ENCODE peak calls at places on chromosomes 5 and 9, in six cellular contexts. One of them, this sample, is unnamed.

GRCh38 chr5:147963436-147963835 is 57.1 kb upstream of the C5orf46 start:
- DNase-seq in EL: no peak
- DNase-seq in activated naive CD4-positive, alpha-beta T cell treated with Interleukin-2 at 50 U/mL for 16 hours: no peak
- DNase-seq in AG04449: no peak
- DNase-seq in T-helper 22 cell: no peak
- DNase-seq in activated CD4-positive, alpha-beta T cell treated with anti-CD3 and anti-CD28 coated beads, Interleukin-2, amount 50 U/mL, for 1 hour: no peak
- DNase-seq in this sample: no peak

GRCh38 chr5:153998010-153998409 is 40.7 kb downstream of the FAM114A2 start:
- DNase-seq in AG04449: no peak
- DNase-seq in EL: peak; percentile 8
- DNase-seq in T-helper 22 cell: no peak
- DNase-seq in activated CD4-positive, alpha-beta T cell treated with anti-CD3 and anti-CD28 coated beads, Interleukin-2, amount 50 U/mL, for 1 hour: no peak
- DNase-seq in activated naive CD4-positive, alpha-beta T cell treated with Interleukin-2 at 50 U/mL for 16 hours: no peak
- DNase-seq in this sample: no peak

GRCh38 chr5:99438619-99439018 is 509.8 kb upstream of the CHD1 start:
- DNase-seq in T-helper 22 cell: no peak
- DNase-seq in activated naive CD4-positive, alpha-beta T cell treated with Interleukin-2 at 50 U/mL for 16 hours: no peak
- DNase-seq in EL: no peak
- DNase-seq in activated CD4-positive, alpha-beta T cell treated with anti-CD3 and anti-CD28 coated beads, Interleukin-2, amount 50 U/mL, for 1 hour: no peak
- DNase-seq in AG04449: no peak
- DNase-seq in this sample: no peak

GRCh38 chr5:77224672-77225355 is 14.3 kb downstream of the PDE8B start:
- DNase-seq in T-helper 22 cell: no peak
- DNase-seq in activated naive CD4-positive, alpha-beta T cell treated with Interleukin-2 at 50 U/mL for 16 hours: no peak
- DNase-seq in AG04449: peak; percentile 7
- DNase-seq in EL: peak; percentile 61
- DNase-seq in activated CD4-positive, alpha-beta T cell treated with anti-CD3 and anti-CD28 coated beads, Interleukin-2, amount 50 U/mL, for 1 hour: no peak
- DNase-seq in this sample: no peak

GRCh38 chr5:76960004-76960625 is 7.3 kb downstream of the CRHBP start:
- DNase-seq in AG04449: no peak
- DNase-seq in T-helper 22 cell: no peak
- DNase-seq in activated CD4-positive, alpha-beta T cell treated with anti-CD3 and anti-CD28 coated beads, Interleukin-2, amount 50 U/mL, for 1 hour: no peak
- DNase-seq in activated naive CD4-positive, alpha-beta T cell treated with Interleukin-2 at 50 U/mL for 16 hours: no peak
- DNase-seq in EL: peak; percentile 51
- DNase-seq in this sample: no peak

GRCh38 chr9:112049834-112050516 is 125.1 kb downstream of the SUSD1 start:
- DNase-seq in T-helper 22 cell: no peak
- DNase-seq in EL: peak; percentile 46
- DNase-seq in activated naive CD4-positive, alpha-beta T cell treated with Interleukin-2 at 50 U/mL for 16 hours: no peak
- DNase-seq in AG04449: no peak
- DNase-seq in activated CD4-positive, alpha-beta T cell treated with anti-CD3 and anti-CD28 coated beads, Interleukin-2, amount 50 U/mL, for 1 hour: no peak
- DNase-seq in this sample: peak; percentile 19

GRCh38 chr5:57770029-57770428 is 287.4 kb upstream of the ACTBL2 start:
- DNase-seq in activated CD4-positive, alpha-beta T cell treated with anti-CD3 and anti-CD28 coated beads, Interleukin-2, amount 50 U/mL, for 1 hour: no peak
- DNase-seq in T-helper 22 cell: no peak
- DNase-seq in EL: no peak
- DNase-seq in activated naive CD4-positive, alpha-beta T cell treated with Interleukin-2 at 50 U/mL for 16 hours: no peak
- DNase-seq in AG04449: no peak
- DNase-seq in this sample: no peak

GRCh38 chr5:176810687-176811501 is 535 bp downstream of the UNC5A start:
- DNase-seq in activated naive CD4-positive, alpha-beta T cell treated with Interleukin-2 at 50 U/mL for 16 hours: no peak
- DNase-seq in activated CD4-positive, alpha-beta T cell treated with anti-CD3 and anti-CD28 coated beads, Interleukin-2, amount 50 U/mL, for 1 hour: no peak
- DNase-seq in EL: peak; percentile 26
- DNase-seq in T-helper 22 cell: no peak
- DNase-seq in AG04449: no peak
- DNase-seq in this sample: peak; percentile 63

GRCh38 chr5:72041643-72042042 is 65.6 kb upstream of the MAP1B start:
- DNase-seq in T-helper 22 cell: no peak
- DNase-seq in EL: peak; percentile 27
- DNase-seq in activated CD4-positive, alpha-beta T cell treated with anti-CD3 and anti-CD28 coated beads, Interleukin-2, amount 50 U/mL, for 1 hour: no peak
- DNase-seq in AG04449: no peak
- DNase-seq in activated naive CD4-positive, alpha-beta T cell treated with Interleukin-2 at 50 U/mL for 16 hours: no peak
- DNase-seq in this sample: no peak

GRCh38 chr9:72365525-72366256 is 683 bp upstream of the ZFAND5 start:
- DNase-seq in EL: peak; percentile 82
- DNase-seq in T-helper 22 cell: peak; percentile 38
- DNase-seq in activated CD4-positive, alpha-beta T cell treated with anti-CD3 and anti-CD28 coated beads, Interleukin-2, amount 50 U/mL, for 1 hour: peak; percentile 47
- DNase-seq in AG04449: no peak
- DNase-seq in activated naive CD4-positive, alpha-beta T cell treated with Interleukin-2 at 50 U/mL for 16 hours: peak; percentile 60
- DNase-seq in this sample: peak; percentile 83

GRCh38 chr5:112154940-112155686 is 264.0 kb downstream of the EPB41L4A start:
- DNase-seq in AG04449: no peak
- DNase-seq in T-helper 22 cell: no peak
- DNase-seq in activated naive CD4-positive, alpha-beta T cell treated with Interleukin-2 at 50 U/mL for 16 hours: no peak
- DNase-seq in activated CD4-positive, alpha-beta T cell treated with anti-CD3 and anti-CD28 coated beads, Interleukin-2, amount 50 U/mL, for 1 hour: no peak
- DNase-seq in EL: peak; percentile 51
- DNase-seq in this sample: no peak

GRCh38 chr9:36999728-37000333 is 34.2 kb downstream of the PAX5 start:
- DNase-seq in activated naive CD4-positive, alpha-beta T cell treated with Interleukin-2 at 50 U/mL for 16 hours: no peak
- DNase-seq in T-helper 22 cell: no peak
- DNase-seq in EL: no peak
- DNase-seq in activated CD4-positive, alpha-beta T cell treated with anti-CD3 and anti-CD28 coated beads, Interleukin-2, amount 50 U/mL, for 1 hour: no peak
- DNase-seq in AG04449: no peak
- DNase-seq in this sample: no peak

GRCh38 chr5:5320062-5320805 is 102.2 kb upstream of the ICE1 start:
- DNase-seq in EL: no peak
- DNase-seq in AG04449: no peak
- DNase-seq in activated CD4-positive, alpha-beta T cell treated with anti-CD3 and anti-CD28 coated beads, Interleukin-2, amount 50 U/mL, for 1 hour: no peak
- DNase-seq in T-helper 22 cell: no peak
- DNase-seq in activated naive CD4-positive, alpha-beta T cell treated with Interleukin-2 at 50 U/mL for 16 hours: no peak
- DNase-seq in this sample: no peak

GRCh38 chr5:107558951-107559350 is 111.8 kb downstream of the EFNA5 start:
- DNase-seq in activated CD4-positive, alpha-beta T cell treated with anti-CD3 and anti-CD28 coated beads, Interleukin-2, amount 50 U/mL, for 1 hour: no peak
- DNase-seq in activated naive CD4-positive, alpha-beta T cell treated with Interleukin-2 at 50 U/mL for 16 hours: no peak
- DNase-seq in EL: no peak
- DNase-seq in T-helper 22 cell: no peak
- DNase-seq in AG04449: no peak
- DNase-seq in this sample: no peak

GRCh38 chr5:128084228-128085167 is 932 bp downstream of the SLC12A2 start:
- DNase-seq in T-helper 22 cell: peak; percentile 4
- DNase-seq in activated naive CD4-positive, alpha-beta T cell treated with Interleukin-2 at 50 U/mL for 16 hours: peak; percentile 52
- DNase-seq in AG04449: no peak
- DNase-seq in EL: peak; percentile 42
- DNase-seq in activated CD4-positive, alpha-beta T cell treated with anti-CD3 and anti-CD28 coated beads, Interleukin-2, amount 50 U/mL, for 1 hour: peak; percentile 44
- DNase-seq in this sample: peak; percentile 32

GRCh38 chr9:91429501-91429900 is 5.9 kb upstream of the NFIL3 start:
- DNase-seq in activated CD4-positive, alpha-beta T cell treated with anti-CD3 and anti-CD28 coated beads, Interleukin-2, amount 50 U/mL, for 1 hour: no peak
- DNase-seq in T-helper 22 cell: no peak
- DNase-seq in activated naive CD4-positive, alpha-beta T cell treated with Interleukin-2 at 50 U/mL for 16 hours: no peak
- DNase-seq in AG04449: no peak
- DNase-seq in EL: no peak
- DNase-seq in this sample: no peak

GRCh38 chr9:81118416-81118815 is 570.9 kb downstream of the TLE1 start:
- DNase-seq in activated CD4-positive, alpha-beta T cell treated with anti-CD3 and anti-CD28 coated beads, Interleukin-2, amount 50 U/mL, for 1 hour: no peak
- DNase-seq in T-helper 22 cell: no peak
- DNase-seq in activated naive CD4-positive, alpha-beta T cell treated with Interleukin-2 at 50 U/mL for 16 hours: no peak
- DNase-seq in EL: no peak
- DNase-seq in AG04449: no peak
- DNase-seq in this sample: no peak

GRCh38 chr9:89410709-89411111 is 87.2 kb downstream of the SEMA4D start:
- DNase-seq in activated naive CD4-positive, alpha-beta T cell treated with Interleukin-2 at 50 U/mL for 16 hours: peak; percentile 76
- DNase-seq in AG04449: no peak
- DNase-seq in T-helper 22 cell: peak; percentile 35
- DNase-seq in EL: peak; percentile 25
- DNase-seq in activated CD4-positive, alpha-beta T cell treated with anti-CD3 and anti-CD28 coated beads, Interleukin-2, amount 50 U/mL, for 1 hour: no peak
- DNase-seq in this sample: no peak

GRCh38 chr9:85258823-85259370 is 482.9 kb downstream of the AGTPBP1 start:
- DNase-seq in EL: peak; percentile 73
- DNase-seq in AG04449: peak; percentile 19
- DNase-seq in T-helper 22 cell: no peak
- DNase-seq in activated naive CD4-positive, alpha-beta T cell treated with Interleukin-2 at 50 U/mL for 16 hours: no peak
- DNase-seq in activated CD4-positive, alpha-beta T cell treated with anti-CD3 and anti-CD28 coated beads, Interleukin-2, amount 50 U/mL, for 1 hour: no peak
- DNase-seq in this sample: peak; percentile 76

GRCh38 chr9:95189230-95190098 is 128.0 kb downstream of the FANCC start:
- DNase-seq in EL: peak; percentile 14
- DNase-seq in activated CD4-positive, alpha-beta T cell treated with anti-CD3 and anti-CD28 coated beads, Interleukin-2, amount 50 U/mL, for 1 hour: no peak
- DNase-seq in T-helper 22 cell: no peak
- DNase-seq in activated naive CD4-positive, alpha-beta T cell treated with Interleukin-2 at 50 U/mL for 16 hours: no peak
- DNase-seq in AG04449: peak; percentile 54
- DNase-seq in this sample: no peak

GRCh38 chr5:67248703-67249589 is 52.3 kb upstream of the CD180 start:
- DNase-seq in EL: peak; percentile 34
- DNase-seq in AG04449: no peak
- DNase-seq in T-helper 22 cell: no peak
- DNase-seq in activated CD4-positive, alpha-beta T cell treated with anti-CD3 and anti-CD28 coated beads, Interleukin-2, amount 50 U/mL, for 1 hour: no peak
- DNase-seq in activated naive CD4-positive, alpha-beta T cell treated with Interleukin-2 at 50 U/mL for 16 hours: no peak
- DNase-seq in this sample: no peak

GRCh38 chr5:112548246-112548982 is 129.3 kb upstream of the EPB41L4A start:
- DNase-seq in EL: peak; percentile 26
- DNase-seq in activated naive CD4-positive, alpha-beta T cell treated with Interleukin-2 at 50 U/mL for 16 hours: no peak
- DNase-seq in T-helper 22 cell: no peak
- DNase-seq in activated CD4-positive, alpha-beta T cell treated with anti-CD3 and anti-CD28 coated beads, Interleukin-2, amount 50 U/mL, for 1 hour: no peak
- DNase-seq in AG04449: peak; percentile 45
- DNase-seq in this sample: peak; percentile 64

GRCh38 chr5:73093943-73094342 is 26.4 kb upstream of the TMEM171 start:
- DNase-seq in activated naive CD4-positive, alpha-beta T cell treated with Interleukin-2 at 50 U/mL for 16 hours: no peak
- DNase-seq in AG04449: no peak
- DNase-seq in activated CD4-positive, alpha-beta T cell treated with anti-CD3 and anti-CD28 coated beads, Interleukin-2, amount 50 U/mL, for 1 hour: no peak
- DNase-seq in T-helper 22 cell: no peak
- DNase-seq in EL: peak; percentile 79
- DNase-seq in this sample: no peak

GRCh38 chr5:103808464-103809106 is 246.0 kb upstream of the NUDT12 start:
- DNase-seq in T-helper 22 cell: no peak
- DNase-seq in AG04449: no peak
- DNase-seq in activated CD4-positive, alpha-beta T cell treated with anti-CD3 and anti-CD28 coated beads, Interleukin-2, amount 50 U/mL, for 1 hour: no peak
- DNase-seq in EL: peak; percentile 49
- DNase-seq in activated naive CD4-positive, alpha-beta T cell treated with Interleukin-2 at 50 U/mL for 16 hours: no peak
- DNase-seq in this sample: peak; percentile 75

GRCh38 chr9:86859966-86860365 is 87.3 kb downstream of the GAS1 start:
- DNase-seq in EL: no peak
- DNase-seq in T-helper 22 cell: no peak
- DNase-seq in activated naive CD4-positive, alpha-beta T cell treated with Interleukin-2 at 50 U/mL for 16 hours: no peak
- DNase-seq in AG04449: no peak
- DNase-seq in activated CD4-positive, alpha-beta T cell treated with anti-CD3 and anti-CD28 coated beads, Interleukin-2, amount 50 U/mL, for 1 hour: no peak
- DNase-seq in this sample: no peak

GRCh38 chr9:109264865-109265532 is 55.9 kb downstream of the EPB41L4B start:
- DNase-seq in activated naive CD4-positive, alpha-beta T cell treated with Interleukin-2 at 50 U/mL for 16 hours: no peak
- DNase-seq in EL: no peak
- DNase-seq in T-helper 22 cell: no peak
- DNase-seq in AG04449: no peak
- DNase-seq in activated CD4-positive, alpha-beta T cell treated with anti-CD3 and anti-CD28 coated beads, Interleukin-2, amount 50 U/mL, for 1 hour: no peak
- DNase-seq in this sample: no peak

This sample was measured in GM03348.